ENCODE peak calls at places on chromosomes 16 and 17, in five cellular contexts. One of them, this sample, is unnamed. For H3K36me3, the result is how much of the 10 kb centered on the place peaks cover.

GRCh38 chr17:56064506-56064905 is 88.8 kb upstream of the ANKFN1 start:
- DNase-seq in HCT116: no peak
- DNase-seq in H1: no peak
- DNase-seq in K562: no peak
- DNase-seq in SK-N-SH: no peak
- DNase-seq in this sample: no peak

GRCh38 chr16:1991588-1992474 is 2.1 kb downstream of the SYNGR3 start:
- DNase-seq in HCT116: peak
- DNase-seq in H1: peak
- DNase-seq in K562: peak
- DNase-seq in SK-N-SH: peak
- DNase-seq in this sample: no peak

GRCh38 chr16:74896389-74897370 is 88.2 kb downstream of the WDR59 start:
- DNase-seq in HCT116: peak
- DNase-seq in H1: no peak
- DNase-seq in K562: peak
- DNase-seq in SK-N-SH: no peak
- DNase-seq in this sample: peak

GRCh38 chr16:83717814-83718213 is 90.0 kb upstream of the HSBP1 start:
- DNase-seq in HCT116: no peak
- DNase-seq in H1: no peak
- DNase-seq in K562: no peak
- DNase-seq in SK-N-SH: no peak
- DNase-seq in this sample: no peak

GRCh38 chr17:40556884-40557414 is 8.3 kb downstream of the CCR7 start:
- DNase-seq in HCT116: no peak
- DNase-seq in H1: no peak
- DNase-seq in K562: peak
- DNase-seq in SK-N-SH: peak
- DNase-seq in this sample: no peak

GRCh38 chr17:65931246-65932149 is 260.4 kb downstream of the CEP112 start:
- DNase-seq in HCT116: no peak
- DNase-seq in H1: no peak
- DNase-seq in K562: no peak
- DNase-seq in SK-N-SH: no peak
- DNase-seq in this sample: no peak

GRCh38 chr16:4373909-4374742 is 2.5 kb downstream of the VASN start:
- DNase-seq in HCT116: no peak
- DNase-seq in H1: no peak
- DNase-seq in K562: peak
- DNase-seq in SK-N-SH: no peak
- DNase-seq in this sample: no peak

GRCh38 chr16:48831081-48831722 is 221.2 kb upstream of the N4BP1 start:
- DNase-seq in HCT116: peak
- DNase-seq in H1: no peak
- DNase-seq in K562: peak
- DNase-seq in SK-N-SH: no peak
- DNase-seq in this sample: no peak

GRCh38 chr16:67967183-67967955 is 1.1 kb downstream of the SLC12A4 start:
- DNase-seq in HCT116: no peak
- DNase-seq in H1: no peak
- DNase-seq in K562: no peak
- DNase-seq in SK-N-SH: no peak
- DNase-seq in this sample: no peak

GRCh38 chr16:630815-631405 is at the start of gene WFIKKN1:
- DNase-seq in HCT116: no peak
- DNase-seq in H1: no peak
- DNase-seq in K562: peak
- DNase-seq in SK-N-SH: peak
- DNase-seq in this sample: no peak

GRCh38 chr17:70863436-70864248 is 694.3 kb downstream of the KCNJ2 start:
- DNase-seq in HCT116: peak
- DNase-seq in H1: no peak
- DNase-seq in K562: no peak
- DNase-seq in SK-N-SH: no peak
- DNase-seq in this sample: no peak

GRCh38 chr17:82004485-82005455 is 17.9 kb downstream of the CENPX start:
- DNase-seq in HCT116: no peak
- DNase-seq in H1: no peak
- DNase-seq in K562: no peak
- DNase-seq in SK-N-SH: no peak
- DNase-seq in this sample: no peak

GRCh38 chr16:75566889-75567255 is 693 bp downstream of the GABARAPL2 start:
- DNase-seq in HCT116: no peak
- DNase-seq in H1: no peak
- DNase-seq in K562: peak
- DNase-seq in SK-N-SH: peak
- DNase-seq in this sample: no peak

GRCh38 chr17:4788807-4789700 is at the start of gene GLTPD2:
- DNase-seq in HCT116: no peak
- DNase-seq in H1: no peak
- DNase-seq in K562: no peak
- DNase-seq in SK-N-SH: peak
- DNase-seq in this sample: no peak
- TF ChIP-seq SIN3A in HCT116: no peak
- TF ChIP-seq SIN3A in H1: no peak
- TF ChIP-seq SIN3A in K562: no peak
- TF ChIP-seq SIN3A in SK-N-SH: no peak
- TF ChIP-seq SIN3A in this sample: no peak

GRCh38 chr17:79728908-79729471 is 1.8 kb upstream of the ENPP7 start:
- DNase-seq in HCT116: no peak
- DNase-seq in H1: no peak
- DNase-seq in K562: no peak
- DNase-seq in SK-N-SH: no peak
- DNase-seq in this sample: no peak
- H3K27ac ChIP-seq in HCT116: no peak
- H3K27ac ChIP-seq in H1: no peak
- H3K27ac ChIP-seq in K562: no peak
- H3K27ac ChIP-seq in SK-N-SH: no peak
- H3K27ac ChIP-seq in this sample: no peak

DNA sequence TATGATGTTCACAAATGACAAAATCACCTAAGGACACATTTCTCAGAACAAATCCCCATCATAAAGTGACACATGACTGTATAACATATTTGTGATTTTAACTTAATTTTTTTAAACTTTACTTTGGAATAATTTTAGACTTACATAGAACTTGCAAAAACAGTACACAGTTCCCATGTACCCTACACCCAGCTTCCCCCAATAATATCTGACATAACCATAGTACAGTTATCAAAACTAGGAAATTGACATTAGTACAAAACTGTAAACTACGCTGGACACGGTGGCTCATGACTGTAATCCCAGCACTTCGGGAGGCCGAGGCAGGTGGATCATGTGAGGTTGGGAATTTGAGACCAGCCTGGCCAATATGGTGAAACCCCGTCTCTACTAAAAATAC is 24.8 kb downstream of the CDC27 start:
- DNase-seq in HCT116: no peak
- DNase-seq in H1: no peak
- DNase-seq in K562: no peak
- DNase-seq in SK-N-SH: no peak
- DNase-seq in this sample: no peak
- H3K36me3 ChIP-seq in HCT116: under half
- H3K36me3 ChIP-seq in H1: under half
- H3K36me3 ChIP-seq in K562: half or more
- H3K36me3 ChIP-seq in SK-N-SH: half or more
- H3K36me3 ChIP-seq in this sample: under half

GRCh38 chr16:88469615-88470395 is 16.7 kb downstream of the ZFPM1 start:
- DNase-seq in HCT116: no peak
- DNase-seq in H1: no peak
- DNase-seq in K562: no peak
- DNase-seq in SK-N-SH: no peak
- DNase-seq in this sample: no peak

GRCh38 chr16:88467433-88468051 is 14.5 kb downstream of the ZFPM1 start:
- DNase-seq in HCT116: no peak
- DNase-seq in H1: no peak
- DNase-seq in K562: peak
- DNase-seq in SK-N-SH: no peak
- DNase-seq in this sample: no peak

GRCh38 chr16:88466949-88467348 is 13.9 kb downstream of the ZFPM1 start:
- DNase-seq in HCT116: no peak
- DNase-seq in H1: no peak
- DNase-seq in K562: no peak
- DNase-seq in SK-N-SH: no peak
- DNase-seq in this sample: no peak

GRCh38 chr16:88466175-88466862 is 13.2 kb downstream of the ZFPM1 start:
- DNase-seq in HCT116: no peak
- DNase-seq in H1: no peak
- DNase-seq in K562: no peak
- DNase-seq in SK-N-SH: no peak
- DNase-seq in this sample: no peak

GRCh38 chr16:88468289-88469129 is 15.4 kb downstream of the ZFPM1 start:
- DNase-seq in HCT116: peak
- DNase-seq in H1: peak
- DNase-seq in K562: peak
- DNase-seq in SK-N-SH: peak
- DNase-seq in this sample: no peak
- TF ChIP-seq SIN3A in HCT116: no peak
- TF ChIP-seq SIN3A in H1: no peak
- TF ChIP-seq SIN3A in K562: peak
- TF ChIP-seq SIN3A in SK-N-SH: no peak
- TF ChIP-seq SIN3A in this sample: no peak

GRCh38 chr17:1002771-1003555 is 6.0 kb downstream of the TIMM22 start:
- DNase-seq in HCT116: no peak
- DNase-seq in H1: no peak
- DNase-seq in K562: no peak
- DNase-seq in SK-N-SH: no peak
- DNase-seq in this sample: no peak

GRCh38 chr17:1001640-1002411 is 4.9 kb downstream of the TIMM22 start:
- DNase-seq in HCT116: no peak
- DNase-seq in H1: no peak
- DNase-seq in K562: no peak
- DNase-seq in SK-N-SH: no peak
- DNase-seq in this sample: no peak

GRCh38 chr17:1002412-1002753 is 5.5 kb downstream of the TIMM22 start:
- DNase-seq in HCT116: no peak
- DNase-seq in H1: no peak
- DNase-seq in K562: no peak
- DNase-seq in SK-N-SH: no peak
- DNase-seq in this sample: no peak

GRCh38 chr17:998111-998510 is 1.2 kb downstream of the TIMM22 start:
- DNase-seq in HCT116: no peak
- DNase-seq in H1: no peak
- DNase-seq in K562: no peak
- DNase-seq in SK-N-SH: no peak
- DNase-seq in this sample: no peak

GRCh38 chr17:1000597-1001490 is 3.9 kb downstream of the TIMM22 start:
- DNase-seq in HCT116: no peak
- DNase-seq in H1: no peak
- DNase-seq in K562: no peak
- DNase-seq in SK-N-SH: no peak
- DNase-seq in this sample: no peak
- H3K27ac ChIP-seq in HCT116: no peak
- H3K27ac ChIP-seq in H1: no peak
- H3K27ac ChIP-seq in K562: no peak
- H3K27ac ChIP-seq in SK-N-SH: peak
- H3K27ac ChIP-seq in this sample: no peak

GRCh38 chr17:59892849-59893616 is at the start of the genes RPS6KB1 and TUBD1:
- DNase-seq in HCT116: peak
- DNase-seq in H1: peak
- DNase-seq in K562: peak
- DNase-seq in SK-N-SH: peak
- DNase-seq in this sample: peak

GRCh38 chr17:59892251-59892848 is 393 bp downstream of the TUBD1 start:
- DNase-seq in HCT116: no peak
- DNase-seq in H1: no peak
- DNase-seq in K562: peak
- DNase-seq in SK-N-SH: no peak
- DNase-seq in this sample: no peak

GRCh38 chr17:59884861-59885260 is 7.9 kb downstream of the TUBD1 start:
- DNase-seq in HCT116: no peak
- DNase-seq in H1: no peak
- DNase-seq in K562: no peak
- DNase-seq in SK-N-SH: no peak
- DNase-seq in this sample: no peak

GRCh38 chr17:59890720-59891119 is 2.0 kb downstream of the TUBD1 start:
- DNase-seq in HCT116: no peak
- DNase-seq in H1: no peak
- DNase-seq in K562: no peak
- DNase-seq in SK-N-SH: no peak
- DNase-seq in this sample: no peak

GRCh38 chr17:59888145-59888750 is 4.5 kb downstream of the TUBD1 start:
- DNase-seq in HCT116: no peak
- DNase-seq in H1: no peak
- DNase-seq in K562: no peak
- DNase-seq in SK-N-SH: no peak
- DNase-seq in this sample: no peak
- H3K36me3 ChIP-seq in HCT116: under half
- H3K36me3 ChIP-seq in H1: under half
- H3K36me3 ChIP-seq in K562: half or more
- H3K36me3 ChIP-seq in SK-N-SH: under half
- H3K36me3 ChIP-seq in this sample: under half

DNA sequence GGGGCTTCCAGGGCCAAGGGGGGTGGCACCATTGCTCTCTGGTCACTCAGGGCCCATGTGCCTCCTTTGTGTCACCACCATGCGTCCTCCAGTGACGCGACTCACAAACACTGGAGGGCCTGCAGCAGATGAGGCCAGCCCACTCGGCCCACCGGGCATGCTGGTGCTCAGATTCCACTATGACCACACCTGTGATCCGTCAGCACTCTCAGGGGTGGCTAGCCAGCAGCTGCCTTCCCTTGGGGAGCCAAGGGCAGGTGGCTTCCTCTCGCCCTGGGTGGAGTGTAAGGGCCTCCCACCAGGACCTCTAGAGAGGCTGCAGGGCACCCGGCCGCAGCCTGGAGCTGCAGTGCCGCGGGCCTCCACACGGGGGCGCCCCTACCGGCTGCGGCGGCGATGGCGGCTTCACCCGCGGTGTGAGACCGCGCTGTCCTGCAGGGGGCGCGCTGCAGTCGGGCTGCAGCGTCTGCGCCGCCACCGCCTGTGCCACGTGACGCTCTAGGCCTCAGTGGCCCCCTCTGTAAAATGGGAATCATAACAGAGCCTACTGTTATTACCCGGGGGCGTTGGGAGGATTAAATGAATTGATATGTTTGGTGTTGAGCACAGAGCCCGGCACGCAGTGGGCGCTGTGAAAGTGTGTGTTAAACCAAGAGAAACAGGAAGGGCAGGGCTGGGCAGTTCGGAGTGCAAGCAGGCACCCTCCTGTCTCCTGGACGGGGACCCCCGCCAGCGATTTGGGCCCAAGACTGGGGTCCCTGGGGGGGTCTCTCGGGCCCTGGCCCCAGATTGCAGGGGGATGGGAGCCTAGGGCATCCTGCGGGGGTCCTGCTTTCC is 192.4 kb upstream of the GSE1 start:
- DNase-seq in HCT116: peak
- DNase-seq in H1: no peak
- DNase-seq in K562: peak
- DNase-seq in SK-N-SH: peak
- DNase-seq in this sample: no peak
- TF ChIP-seq SIN3A in HCT116: no peak
- TF ChIP-seq SIN3A in H1: peak
- TF ChIP-seq SIN3A in K562: no peak
- TF ChIP-seq SIN3A in SK-N-SH: no peak
- TF ChIP-seq SIN3A in this sample: no peak

GRCh38 chr16:8961811-8962390 is 1.8 kb downstream of the USP7 start:
- DNase-seq in HCT116: no peak
- DNase-seq in H1: no peak
- DNase-seq in K562: no peak
- DNase-seq in SK-N-SH: no peak
- DNase-seq in this sample: no peak
- H3K27ac ChIP-seq in HCT116: no peak
- H3K27ac ChIP-seq in H1: no peak
- H3K27ac ChIP-seq in K562: peak
- H3K27ac ChIP-seq in SK-N-SH: no peak
- H3K27ac ChIP-seq in this sample: peak

This sample was measured in Panc1.